ENCODE peak calls at places on chromosome 9, in four cellular contexts. One of them, this sample, is unnamed.
A peak's percentile ranks its signal among the peaks of the same experiment; 100 is the strongest.

GRCh38 chr9:100714372-100715099 is 136.7 kb downstream of the CAVIN4 start:
- DNase-seq in aorta: no peak
- DNase-seq in stomach: peak; percentile 58
- DNase-seq in RWPE1: peak; percentile 65
- DNase-seq in this sample: peak; percentile 79

GRCh38 chr9:69535911-69536310 is 136.3 kb downstream of the APBA1 start:
- DNase-seq in aorta: no peak
- DNase-seq in stomach: no peak
- DNase-seq in RWPE1: no peak
- DNase-seq in this sample: no peak

GRCh38 chr9:117936185-117936758 is 232.1 kb downstream of the TLR4 start:
- DNase-seq in aorta: no peak
- DNase-seq in stomach: no peak
- DNase-seq in RWPE1: no peak
- DNase-seq in this sample: no peak

GRCh38 chr9:32580631-32581300 is 7.8 kb upstream of the NDUFB6 start:
- DNase-seq in aorta: no peak
- DNase-seq in stomach: no peak
- DNase-seq in RWPE1: no peak
- DNase-seq in this sample: no peak

GRCh38 chr9:23822331-23823169 is 3.5 kb downstream of the ELAVL2 start:
- DNase-seq in aorta: no peak
- DNase-seq in stomach: no peak
- DNase-seq in RWPE1: no peak
- DNase-seq in this sample: no peak

GRCh38 chr9:30075451-30076199 is 2308.8 kb upstream of the ACO1 start:
- DNase-seq in aorta: no peak
- DNase-seq in stomach: no peak
- DNase-seq in RWPE1: peak; percentile 42
- DNase-seq in this sample: no peak

GRCh38 chr9:84383178-84383577 is 42.6 kb upstream of the SLC28A3 start:
- DNase-seq in aorta: no peak
- DNase-seq in stomach: no peak
- DNase-seq in RWPE1: no peak
- DNase-seq in this sample: no peak

GRCh38 chr9:94745806-94746540 is 19.5 kb downstream of the AOPEP start:
- DNase-seq in aorta: no peak
- DNase-seq in stomach: no peak
- DNase-seq in RWPE1: no peak
- DNase-seq in this sample: no peak

GRCh38 chr9:116191757-116192415 is 38.3 kb downstream of the PAPPA start:
- DNase-seq in aorta: no peak
- DNase-seq in stomach: no peak
- DNase-seq in RWPE1: no peak
- DNase-seq in this sample: no peak

GRCh38 chr9:81671880-81672280 is 17.5 kb downstream of the TLE1 start:
- DNase-seq in aorta: peak; percentile 92
- DNase-seq in stomach: peak; percentile 78
- DNase-seq in RWPE1: no peak
- DNase-seq in this sample: peak; percentile 20

GRCh38 chr9:3962467-3962866 is 337.4 kb downstream of the GLIS3 start:
- DNase-seq in aorta: no peak
- DNase-seq in stomach: no peak
- DNase-seq in RWPE1: no peak
- DNase-seq in this sample: no peak

GRCh38 chr9:126299706-126300276 is 26.8 kb upstream of the MVB12B start:
- DNase-seq in aorta: no peak
- DNase-seq in stomach: no peak
- DNase-seq in RWPE1: no peak
- DNase-seq in this sample: no peak

GRCh38 chr9:92986175-92987110 is 39.1 kb downstream of the FGD3 start:
- DNase-seq in aorta: no peak
- DNase-seq in stomach: no peak
- DNase-seq in RWPE1: no peak
- DNase-seq in this sample: no peak

GRCh38 chr9:36632892-36633291 is 60.2 kb downstream of the MELK start:
- DNase-seq in aorta: no peak
- DNase-seq in stomach: no peak
- DNase-seq in RWPE1: peak; percentile 31
- DNase-seq in this sample: no peak

GRCh38 chr9:33445941-33446506 is 1.4 kb downstream of the AQP3 start:
- DNase-seq in aorta: no peak
- DNase-seq in stomach: peak; percentile 47
- DNase-seq in RWPE1: no peak
- DNase-seq in this sample: no peak

GRCh38 chr9:35172878-35173277 is 11.1 kb downstream of the UNC13B start:
- DNase-seq in aorta: no peak
- DNase-seq in stomach: no peak
- DNase-seq in RWPE1: no peak
- DNase-seq in this sample: no peak

GRCh38 chr9:113957778-113958430 is 81.8 kb downstream of the ZNF618 start:
- DNase-seq in aorta: no peak
- DNase-seq in stomach: no peak
- DNase-seq in RWPE1: peak; percentile 98
- DNase-seq in this sample: no peak

GRCh38 chr9:135492886-135493669 is 7.4 kb upstream of the MRPS2 start:
- DNase-seq in aorta: peak; percentile 24
- DNase-seq in stomach: no peak
- DNase-seq in RWPE1: no peak
- DNase-seq in this sample: no peak

DNA sequence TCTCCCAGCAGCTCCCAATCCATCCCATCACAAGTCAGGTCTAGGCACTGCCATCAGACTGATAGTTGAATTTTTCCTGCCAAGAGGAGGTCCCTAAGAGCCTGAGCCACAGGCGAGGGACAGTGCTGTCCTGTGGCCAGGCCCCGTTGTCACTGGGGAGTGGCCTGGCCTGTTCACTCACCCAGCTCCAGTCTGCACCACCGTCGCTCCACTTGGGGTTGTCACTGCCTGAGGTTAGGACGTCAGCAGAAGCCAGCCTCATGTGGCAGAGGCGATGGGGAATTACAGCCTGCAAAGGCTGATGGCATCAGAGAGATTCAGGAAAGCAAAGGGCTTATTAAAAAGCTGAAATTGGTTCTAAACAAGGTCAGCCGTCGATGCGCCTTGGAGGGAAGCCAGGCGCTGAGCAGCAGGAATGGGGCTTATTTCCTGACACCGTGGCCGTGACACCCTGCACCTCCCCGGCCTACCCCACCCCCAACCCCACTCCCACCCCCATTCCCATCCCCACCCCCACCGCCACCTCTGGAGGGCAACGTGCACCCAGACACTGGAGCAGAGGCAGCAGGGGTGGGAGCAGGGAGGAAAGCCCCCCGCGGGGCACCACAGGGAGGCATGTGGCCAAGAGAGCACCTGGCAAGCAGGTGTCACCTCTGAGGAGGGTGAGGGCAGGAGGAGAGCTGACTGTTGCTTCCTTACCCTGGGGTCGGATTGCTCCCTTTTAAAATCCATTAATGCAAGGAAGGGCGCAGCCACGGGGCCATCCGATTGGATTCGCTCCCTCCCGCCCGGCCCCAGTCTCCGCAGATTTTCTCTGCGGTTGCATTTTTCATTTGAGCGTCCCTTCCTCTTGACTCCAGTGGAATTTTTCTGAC is 3.1 kb upstream of the DBH start:
- DNase-seq in aorta: no peak
- DNase-seq in stomach: no peak
- DNase-seq in RWPE1: no peak
- DNase-seq in this sample: no peak
- H3K27ac ChIP-seq in aorta: no peak overlapping the region
- H3K27ac ChIP-seq in stomach: no peak overlapping the region
- H3K27ac ChIP-seq in RWPE1: no peak overlapping the region
- H3K27ac ChIP-seq in this sample: no peak overlapping the region

GRCh38 chr9:131419029-131419614 is 25.2 kb downstream of the PRRC2B start:
- DNase-seq in aorta: no peak
- DNase-seq in stomach: no peak
- DNase-seq in RWPE1: no peak
- DNase-seq in this sample: no peak

GRCh38 chr9:131417264-131418142 is 23.6 kb downstream of the PRRC2B start:
- DNase-seq in aorta: no peak
- DNase-seq in stomach: no peak
- DNase-seq in RWPE1: no peak
- DNase-seq in this sample: no peak

GRCh38 chr9:131416509-131416908 is 22.6 kb downstream of the PRRC2B start:
- DNase-seq in aorta: no peak
- DNase-seq in stomach: no peak
- DNase-seq in RWPE1: no peak
- DNase-seq in this sample: no peak

GRCh38 chr9:131419716-131420115 is 25.8 kb downstream of the PRRC2B start:
- DNase-seq in aorta: no peak
- DNase-seq in stomach: no peak
- DNase-seq in RWPE1: no peak
- DNase-seq in this sample: no peak

GRCh38 chr9:131418143-131419028 is 24.5 kb downstream of the PRRC2B start:
- DNase-seq in aorta: no peak
- DNase-seq in stomach: peak; percentile 70
- DNase-seq in RWPE1: peak; percentile 30
- DNase-seq in this sample: no peak
- H3K27ac ChIP-seq in aorta: peak overlapping the region; percentile 32
- H3K27ac ChIP-seq in stomach: peak overlapping the region; percentile 73
- H3K27ac ChIP-seq in RWPE1: peak overlapping the region; percentile 80
- H3K27ac ChIP-seq in this sample: peak overlapping the region; percentile 86

DNA sequence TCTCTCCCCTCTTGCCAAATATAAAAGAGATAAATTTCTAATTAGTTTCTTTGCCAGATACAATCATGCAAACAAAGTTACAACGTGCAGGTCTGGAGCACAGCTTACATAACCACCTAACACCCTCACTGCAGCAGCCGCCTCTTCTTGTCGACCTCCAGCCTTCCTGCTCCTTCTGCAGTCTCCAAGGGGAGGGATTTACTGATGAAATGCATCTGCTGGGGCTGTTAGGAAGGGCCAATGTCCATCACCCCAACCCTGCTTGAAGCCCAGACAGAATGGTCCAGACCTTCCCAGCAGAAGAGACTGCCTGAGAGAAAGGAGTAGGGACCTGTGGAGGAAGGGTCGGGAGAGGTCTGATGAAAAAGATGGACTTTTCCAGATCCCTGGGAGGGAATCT is 15.2 kb downstream of the KCNV2 start:
- DNase-seq in aorta: no peak
- DNase-seq in stomach: no peak
- DNase-seq in RWPE1: no peak
- DNase-seq in this sample: peak; percentile 11
- H3K27ac ChIP-seq in aorta: no peak overlapping the region
- H3K27ac ChIP-seq in stomach: no peak overlapping the region
- H3K27ac ChIP-seq in RWPE1: no peak overlapping the region
- H3K27ac ChIP-seq in this sample: no peak overlapping the region

DNA sequence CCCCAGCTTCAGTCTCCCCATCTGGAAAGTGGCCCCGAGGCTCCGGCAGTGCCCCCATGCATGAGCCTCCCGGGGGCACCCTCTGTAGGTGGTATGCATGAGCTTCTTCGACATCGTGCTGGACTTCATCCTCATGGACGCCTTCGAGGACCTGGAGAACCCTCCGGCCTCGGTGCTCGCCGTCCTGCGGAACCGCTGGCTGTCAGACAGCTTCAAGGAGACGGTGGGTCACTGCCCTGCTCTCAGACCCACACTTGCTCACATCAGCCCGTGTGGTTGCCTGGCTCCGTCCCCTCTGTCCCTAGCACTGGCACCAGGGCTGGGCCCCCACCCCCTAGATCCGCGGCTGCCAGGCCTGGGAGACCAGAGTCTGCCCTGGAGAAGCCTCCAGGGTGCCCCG is 12.8 kb upstream of the DOLPP1 start:
- DNase-seq in aorta: no peak
- DNase-seq in stomach: no peak
- DNase-seq in RWPE1: no peak
- DNase-seq in this sample: no peak
- H3K27ac ChIP-seq in aorta: no peak overlapping the region
- H3K27ac ChIP-seq in stomach: peak overlapping the region; percentile 85
- H3K27ac ChIP-seq in RWPE1: peak overlapping the region; percentile 21
- H3K27ac ChIP-seq in this sample: no peak overlapping the region

DNA sequence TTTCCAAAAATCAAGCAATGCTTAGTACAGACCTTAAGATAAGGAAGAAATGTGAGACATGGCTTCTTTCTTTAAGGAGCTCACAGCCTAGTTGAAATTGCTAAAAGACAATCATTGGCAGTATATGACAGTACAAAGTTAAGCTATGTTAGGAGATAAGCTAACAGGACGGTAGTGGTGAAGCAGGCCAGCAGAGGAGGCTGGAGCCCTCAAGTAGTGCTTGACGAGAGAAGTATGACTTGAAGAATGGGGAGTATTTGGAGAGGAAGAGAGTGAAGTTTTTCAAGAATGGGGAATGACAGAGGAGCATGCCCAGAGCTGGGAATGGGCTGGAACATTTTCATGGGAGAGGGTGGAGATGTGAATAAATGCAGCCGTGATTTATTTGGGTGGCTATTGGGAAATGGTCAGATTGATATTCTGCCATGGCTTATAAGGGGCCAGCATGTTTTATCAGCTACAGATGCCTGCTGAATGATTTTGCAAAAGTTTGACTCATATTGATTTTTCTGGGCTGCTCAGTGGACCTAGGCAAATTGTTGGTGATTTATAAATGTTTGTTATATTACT is 43.7 kb downstream of the LURAP1L start:
- DNase-seq in aorta: peak; percentile 44
- DNase-seq in stomach: no peak
- DNase-seq in RWPE1: no peak
- DNase-seq in this sample: no peak
- H3K27ac ChIP-seq in aorta: peak overlapping the region; percentile 59
- H3K27ac ChIP-seq in stomach: peak overlapping the region; percentile 73
- H3K27ac ChIP-seq in RWPE1: no peak overlapping the region
- H3K27ac ChIP-seq in this sample: no peak overlapping the region

GRCh38 chr9:13568446-13568845 is 289.0 kb upstream of the MPDZ start:
- DNase-seq in aorta: no peak
- DNase-seq in stomach: no peak
- DNase-seq in RWPE1: no peak
- DNase-seq in this sample: no peak
- H3K27ac ChIP-seq in aorta: peak overlapping the region; percentile 87
- H3K27ac ChIP-seq in stomach: peak overlapping the region; percentile 73
- H3K27ac ChIP-seq in RWPE1: no peak overlapping the region
- H3K27ac ChIP-seq in this sample: peak overlapping the region; percentile 91

GRCh38 chr9:98191615-98192502 is 578 bp downstream of the CORO2A start:
- DNase-seq in aorta: peak; percentile 55
- DNase-seq in stomach: peak; percentile 48
- DNase-seq in RWPE1: peak; percentile 85
- DNase-seq in this sample: peak; percentile 20

GRCh38 chr9:98192503-98193335 is at the start of gene CORO2A:
- DNase-seq in aorta: peak; percentile 78
- DNase-seq in stomach: peak; percentile 88
- DNase-seq in RWPE1: peak; percentile 96
- DNase-seq in this sample: no peak

GRCh38 chr9:98189412-98189811 is 3.0 kb downstream of the CORO2A start:
- DNase-seq in aorta: no peak
- DNase-seq in stomach: no peak
- DNase-seq in RWPE1: no peak
- DNase-seq in this sample: no peak

GRCh38 chr9:98190757-98191105 is 1.7 kb downstream of the CORO2A start:
- DNase-seq in aorta: no peak
- DNase-seq in stomach: no peak
- DNase-seq in RWPE1: no peak
- DNase-seq in this sample: no peak

DNA sequence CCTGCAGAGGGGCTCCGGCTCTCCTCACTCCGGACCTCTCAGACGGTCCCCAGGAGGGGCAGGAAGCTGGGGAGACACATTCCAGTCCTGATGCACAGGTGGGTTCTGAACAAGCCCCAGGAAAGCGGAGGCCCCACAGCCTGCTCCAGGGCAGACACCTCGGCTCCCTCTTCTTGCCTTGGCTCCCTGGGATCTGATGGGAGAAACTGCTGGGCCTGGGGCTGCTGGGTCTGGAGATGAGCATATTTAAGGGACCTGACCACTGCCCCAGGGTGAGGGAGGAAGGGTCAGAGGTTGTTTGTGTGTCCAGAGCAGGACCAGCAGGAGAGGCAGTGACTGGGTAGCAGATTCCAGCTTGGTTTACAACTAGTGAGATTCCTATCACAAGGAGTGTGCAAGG is 1.2 kb downstream of the CORO2A start:
- DNase-seq in aorta: no peak
- DNase-seq in stomach: no peak
- DNase-seq in RWPE1: no peak
- DNase-seq in this sample: no peak
- H3K27ac ChIP-seq in aorta: no peak overlapping the region
- H3K27ac ChIP-seq in stomach: peak overlapping the region; percentile 69
- H3K27ac ChIP-seq in RWPE1: peak overlapping the region; percentile 91
- H3K27ac ChIP-seq in this sample: no peak overlapping the region